ENCODE peak calls at places on chromosomes 16 and 17, in four cellular contexts. P is GM12878, E is transverse colon, I is heart left ventricle. H is an unnamed sample.

GRCh38 chr17:72296456-72296855 is 175.6 kb downstream of the SOX9 start:
- DNase-seq in P (no peak), E (no peak), I (no peak), H (no peak)

GRCh38 chr16:89476379-89476778 is 14.0 kb downstream of the ANKRD11 start:
- DNase-seq in P (no peak), E (no peak), I (no peak), H (no peak)

GRCh38 chr17:69743091-69743490 is 328.6 kb downstream of the MAP2K6 start:
- DNase-seq in P (no peak), E (no peak), I (no peak), H (no peak)

GRCh38 chr16:68246671-68247070 is 1.5 kb downstream of the PLA2G15 start:
- DNase-seq in P (no peak), E (no peak), I (no peak), H (no peak)

GRCh38 chr17:149897-150575 is 12.7 kb downstream of the SCGB1C2 start:
- DNase-seq in P (no peak), E (no peak), I (peak; percentile 14), H (no peak)

GRCh38 chr17:77128895-77129567 is 11.7 kb upstream of the SEC14L1 start:
- DNase-seq in P (no peak), E (no peak), I (no peak), H (no peak)

GRCh38 chr17:63592797-63593196 is 7.9 kb upstream of the TACO1 start:
- DNase-seq in P (no peak), E (no peak), I (no peak), H (no peak)

GRCh38 chr16:57268804-57269800 is 15.4 kb downstream of the PLLP start:
- DNase-seq in P (no peak), E (peak; percentile 88), I (peak; percentile 76), H (peak; percentile 95)

GRCh38 chr16:49811630-49812334 is 44.1 kb downstream of the ZNF423 start:
- DNase-seq in P (no peak), E (no peak), I (no peak), H (no peak)

GRCh38 chr17:48556534-48557401 is 11.9 kb upstream of the HOXB2 start:
- DNase-seq in P (no peak), E (no peak), I (no peak), H (no peak)

GRCh38 chr16:31502981-31503380 is 5.2 kb downstream of the RUSF1 start:
- DNase-seq in P (no peak), E (no peak), I (no peak), H (no peak)

GRCh38 chr16:2842340-2843000 is 12.4 kb downstream of the ZG16B start:
- DNase-seq in P (no peak), E (peak; percentile 52), I (peak; percentile 81), H (peak; percentile 85)

GRCh38 chr17:50169121-50169764 is 3.4 kb downstream of the SGCA start:
- DNase-seq in P (peak; percentile 44), E (peak; percentile 41), I (peak; percentile 59), H (peak; percentile 54)

GRCh38 chr16:75389096-75389692 is 44.1 kb downstream of the CFDP1 start:
- DNase-seq in P (no peak), E (no peak), I (no peak), H (no peak)
- H3K27ac ChIP-seq in P (no peak overlapping the region), E (no peak overlapping the region), I (no peak overlapping the region), H (peak overlapping the region; percentile 36)

DNA sequence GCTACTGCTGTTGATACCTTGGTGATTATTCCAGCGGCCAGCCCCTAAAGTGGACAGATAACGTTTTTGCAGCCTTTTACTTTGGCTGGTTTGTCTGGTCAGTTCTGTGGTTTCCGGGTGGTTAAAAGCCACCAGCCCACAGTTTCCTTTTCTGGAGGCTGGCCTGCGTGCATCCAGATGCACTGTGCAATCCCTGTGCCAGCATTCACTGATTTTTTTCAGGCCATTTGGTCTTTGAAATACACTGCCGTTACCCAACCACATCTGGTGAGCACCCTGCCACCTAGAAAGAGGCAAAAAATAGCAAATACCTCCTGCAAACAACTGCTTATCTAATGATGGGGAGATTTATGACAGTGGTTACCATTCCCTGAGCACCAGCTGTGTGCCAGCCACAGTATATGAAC is 797 bp downstream of the NUDT7 start:
- DNase-seq in P (no peak), E (peak; percentile 21), I (no peak), H (no peak)
- TF ChIP-seq POLR2A in P (no peak), E (no peak), I (no peak), H (no peak)

DNA sequence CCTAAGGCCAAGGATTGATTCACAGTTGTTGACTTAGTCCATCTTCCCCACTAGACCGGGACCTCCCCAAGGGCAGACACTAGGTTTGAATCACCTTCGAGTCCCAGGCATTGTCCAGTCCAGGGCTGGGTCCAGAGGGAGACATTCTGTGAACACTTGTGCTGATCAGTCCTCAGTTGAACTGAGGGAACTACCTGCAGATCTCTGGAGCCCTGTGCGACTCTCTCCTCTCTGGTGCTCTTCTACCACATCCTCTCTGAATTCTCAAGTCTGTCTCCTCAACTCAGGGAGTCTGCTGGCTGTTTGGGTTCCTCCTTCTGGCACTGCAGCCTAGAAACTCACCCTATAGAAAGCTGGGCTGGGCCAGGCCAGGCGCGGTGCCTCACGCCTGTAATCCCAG is 10.8 kb downstream of the ZNF232 start:
- DNase-seq in P (no peak), E (no peak), I (no peak), H (no peak)
- H3K27ac ChIP-seq in P (no peak overlapping the region), E (no peak overlapping the region), I (no peak overlapping the region), H (no peak overlapping the region)

GRCh38 chr17:28646039-28646754 is 1.2 kb upstream of the BLTP2 start:
- DNase-seq in P (no peak), E (peak; percentile 24), I (no peak), H (peak; percentile 74)

GRCh38 chr17:28641579-28641978 is 3.4 kb downstream of the BLTP2 start:
- DNase-seq in P (no peak), E (no peak), I (no peak), H (no peak)

GRCh38 chr17:28645576-28645939 is 600 bp upstream of the BLTP2 start:
- DNase-seq in P (no peak), E (peak; percentile 22), I (no peak), H (peak; percentile 22)

GRCh38 chr17:28643979-28644781 is 778 bp downstream of the BLTP2 start:
- DNase-seq in P (no peak), E (peak; percentile 59), I (no peak), H (peak; percentile 67)

GRCh38 chr17:28644782-28645575 is at the start of gene BLTP2:
- DNase-seq in P (peak; percentile 82), E (peak; percentile 97), I (peak; percentile 99), H (peak; percentile 97)
- TF ChIP-seq POLR2A in P (peak; percentile 86), E (peak; percentile 95), I (peak; percentile 91), H (peak; percentile 57)

GRCh38 chr16:78812582-78812981 is 713.1 kb downstream of the WWOX start:
- DNase-seq in P (no peak), E (no peak), I (no peak), H (no peak)

GRCh38 chr16:78815713-78816112 is 716.3 kb downstream of the WWOX start:
- DNase-seq in P (no peak), E (no peak), I (no peak), H (peak; percentile 36)

GRCh38 chr16:78813917-78814316 is 714.5 kb downstream of the WWOX start:
- DNase-seq in P (no peak), E (no peak), I (no peak), H (no peak)

GRCh38 chr16:78817442-78817829 is 718.0 kb downstream of the WWOX start:
- DNase-seq in P (no peak), E (no peak), I (no peak), H (no peak)

GRCh38 chr16:78816499-78817441 is 717.3 kb downstream of the WWOX start:
- DNase-seq in P (no peak), E (peak; percentile 10), I (no peak), H (no peak)
- H3K27ac ChIP-seq in P (no peak overlapping the region), E (peak overlapping the region; percentile 53), I (peak overlapping the region; percentile 69), H (no peak overlapping the region)

GRCh38 chr16:29818082-29818481 is 2.1 kb downstream of the PAGR1 start:
- DNase-seq in P (no peak), E (no peak), I (no peak), H (no peak)

GRCh38 chr16:29819506-29819905 is 756 bp upstream of the MVP start:
- DNase-seq in P (no peak), E (peak; percentile 61), I (no peak), H (peak; percentile 58)

GRCh38 chr16:29820271-29820701 is at the start of gene MVP:
- DNase-seq in P (no peak), E (peak; percentile 87), I (peak; percentile 83), H (peak; percentile 85)

GRCh38 chr16:29821663-29822115 is 1.4 kb downstream of the MVP start:
- DNase-seq in P (no peak), E (peak; percentile 73), I (peak; percentile 39), H (no peak)

GRCh38 chr16:29820730-29821662 is 734 bp downstream of the MVP start:
- DNase-seq in P (peak; percentile 41), E (peak; percentile 91), I (peak; percentile 56), H (peak; percentile 87)
- TF ChIP-seq POLR2A in P (peak; percentile 87), E (peak; percentile 88), I (no peak), H (no peak)

GRCh38 chr16:24257965-24258364 is 1.8 kb downstream of the CACNG3 start:
- DNase-seq in P (no peak), E (no peak), I (no peak), H (no peak)

GRCh38 chr16:24253192-24253591 is 2.9 kb upstream of the CACNG3 start:
- DNase-seq in P (no peak), E (peak; percentile 10), I (no peak), H (peak; percentile 65)

DNA sequence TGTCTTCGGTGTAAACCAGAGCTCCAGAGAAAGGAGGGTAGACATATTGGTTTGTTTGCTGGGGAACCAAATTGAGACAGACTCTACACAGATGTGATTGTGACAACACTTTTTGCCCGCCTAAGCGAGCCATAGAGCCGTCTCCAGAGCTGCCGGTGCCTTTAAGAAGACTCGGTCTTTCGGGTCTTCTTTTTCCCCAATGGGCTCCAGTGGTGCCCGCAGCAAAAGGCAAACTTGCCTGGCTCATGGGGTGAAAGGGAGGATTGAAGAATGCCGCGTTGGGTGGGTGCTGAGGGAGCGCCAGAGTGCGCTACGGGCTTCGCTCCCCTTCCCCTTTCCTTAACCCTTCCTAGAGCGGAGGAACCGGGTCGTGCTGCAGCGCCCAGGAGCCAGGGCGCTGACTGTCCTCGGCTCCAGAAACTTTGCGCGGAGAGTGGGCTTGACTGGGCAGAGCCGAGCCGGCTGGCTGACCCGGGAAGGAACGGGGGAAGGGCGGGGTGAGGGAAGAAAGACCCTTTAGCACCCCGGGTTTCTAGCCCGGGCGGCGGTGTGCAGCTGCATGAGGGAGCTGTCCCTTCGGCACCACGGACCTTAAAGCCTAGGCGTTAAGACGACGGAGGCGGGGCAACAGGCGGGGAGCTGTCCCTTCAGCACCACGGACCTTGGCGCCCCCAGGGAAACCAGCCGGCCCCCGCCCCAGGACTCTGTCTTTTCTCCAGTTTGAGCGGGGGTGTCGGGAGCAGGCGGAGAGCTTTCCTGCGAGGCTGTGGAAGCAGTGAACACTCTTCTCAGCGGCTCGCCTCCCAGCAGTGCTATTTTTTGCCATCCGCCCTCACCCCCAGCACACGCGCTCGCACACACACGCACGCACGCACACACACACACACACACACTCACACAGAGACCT is at the start of gene CACNG3:
- DNase-seq in P (no peak), E (peak; percentile 9), I (no peak), H (peak; percentile 88)
- H3K27ac ChIP-seq in P (no peak within 1 kb of the TSS), E (no peak within 1 kb of the TSS), I (no peak within 1 kb of the TSS), H (no peak within 1 kb of the TSS)

H was measured in testis.